ENCODE peak calls at places on chromosomes 6 and 20, in four cellular contexts. S, J, Z and D are unnamed samples.

GRCh38 chr20:17878912-17879602 is 89.5 kb downstream of the SNX5 start:
- DNase-seq in Z (no peak), S (no peak), J (no peak), D (no peak)

GRCh38 chr20:33493076-33493766 is 3.3 kb downstream of the CBFA2T2 start:
- DNase-seq in S (no peak), Z (no peak), J (no peak), D (no peak)

GRCh38 chr6:16921399-16922110 is 160.3 kb upstream of the ATXN1 start:
- DNase-seq in J (no peak), S (no peak), Z (no peak), D (no peak)

GRCh38 chr20:11919571-11919970 is 1.9 kb downstream of the BTBD3 start:
- DNase-seq in S (no peak), Z (no peak), J (no peak), D (no peak)

GRCh38 chr6:134111062-134111677 is 58.7 kb upstream of the SLC2A12 start:
- DNase-seq in Z (peak; percentile 60), J (no peak), S (peak; percentile 50), D (no peak)

GRCh38 chr6:30790734-30791383 is 46.5 kb upstream of the IER3 start:
- DNase-seq in Z (no peak), J (no peak), S (no peak), D (no peak)

GRCh38 chr6:73854998-73855718 is 159.2 kb downstream of the CD109 start:
- DNase-seq in J (no peak), Z (peak; percentile 63), S (peak; percentile 31), D (no peak)

GRCh38 chr6:16361861-16362260 is 123.5 kb downstream of the GMPR start:
- DNase-seq in S (no peak), J (no peak), Z (no peak), D (no peak)

GRCh38 chr6:33066917-33067521 is 6.4 kb downstream of the HLA-DPA1 start:
- DNase-seq in S (no peak), J (no peak), Z (no peak), D (no peak)

GRCh38 chr6:45895569-45895968 is 120.1 kb downstream of the CLIC5 start:
- DNase-seq in J (no peak), Z (no peak), S (no peak), D (no peak)

GRCh38 chr6:119801041-119801440 is 451.5 kb upstream of the MAN1A1 start:
- DNase-seq in Z (no peak), J (no peak), S (no peak), D (no peak)

GRCh38 chr6:70151616-70152015 is 151.3 kb downstream of the COL9A1 start:
- DNase-seq in Z (peak; percentile 68), S (no peak), J (no peak), D (no peak)

GRCh38 chr6:111445786-111446395 is 37.1 kb downstream of the REV3L start:
- DNase-seq in J (no peak), S (no peak), Z (no peak), D (no peak)

GRCh38 chr6:104486003-104486402 is 373.7 kb downstream of the HACE1 start:
- DNase-seq in Z (no peak), J (no peak), S (no peak), D (no peak)

GRCh38 chr20:38246357-38247165 is 14.0 kb downstream of the KIAA1755 start:
- DNase-seq in S (no peak), J (no peak), Z (no peak), D (no peak)

GRCh38 chr6:35385457-35386202 is 43.3 kb downstream of the PPARD start:
- DNase-seq in Z (peak; percentile 25), J (peak; percentile 71), S (no peak), D (peak; percentile 29)

GRCh38 chr6:46704562-46704961 is 16.9 kb downstream of the TDRD6 start:
- DNase-seq in J (no peak), Z (no peak), S (peak; percentile 3), D (no peak)

GRCh38 chr6:6734463-6735455 is 146.2 kb downstream of the LY86 start:
- DNase-seq in Z (peak; percentile 70), S (peak; percentile 23), J (no peak), D (no peak)

GRCh38 chr20:38608188-38608587 is 6.6 kb downstream of the ARHGAP40 start:
- DNase-seq in J (no peak), S (no peak), Z (no peak), D (no peak)

GRCh38 chr20:47883186-47883585 is 97.9 kb upstream of the SULF2 start:
- DNase-seq in Z (no peak), S (no peak), J (no peak), D (no peak)

GRCh38 chr6:149895702-149896310 is 2.1 kb downstream of the RAET1E start:
- DNase-seq in S (no peak), Z (no peak), J (peak; percentile 81), D (no peak)

GRCh38 chr6:47264775-47265184 is 44.9 kb downstream of the TNFRSF21 start:
- DNase-seq in J (no peak), Z (no peak), S (no peak), D (no peak)

GRCh38 chr6:37971711-37972410 is 152.3 kb downstream of the ZFAND3 start:
- DNase-seq in J (no peak), S (no peak), Z (peak; percentile 33), D (no peak)

GRCh38 chr20:62642666-62643520 is 590 bp downstream of the SLCO4A1 start:
- DNase-seq in Z (peak; percentile 26), S (peak; percentile 59), J (no peak), D (peak; percentile 14)